ENCODE peak calls at places on chromosomes 16 and 17, in five cellular contexts. C is brain microvascular endothelial cell, W is cardiac muscle cell, H is lower lobe of right lung, T is ovary. J is an unnamed sample.

GRCh38 chr16:720507-720989 is 398 bp upstream of the ANTKMT start:
- DNase-seq in C (peak; percentile 43), W (peak; percentile 82), H (no peak), T (peak; percentile 54), J (no peak)

GRCh38 chr17:58285422-58285810 is 4.7 kb upstream of the MPO start:
- DNase-seq in C (no peak), W (peak; percentile 40), H (no peak), T (no peak), J (no peak)

GRCh38 chr17:50638572-50638850 is 3.8 kb downstream of the ABCC3 start:
- DNase-seq in C (no peak), W (no peak), H (no peak), T (no peak), J (no peak)

GRCh38 chr16:20857281-20857680 is 42.9 kb downstream of the DCUN1D3 start:
- DNase-seq in C (no peak), W (no peak), H (no peak), T (no peak), J (no peak)

GRCh38 chr17:78316867-78317816 is 42.7 kb downstream of the SOCS3 start:
- DNase-seq in C (no peak), W (peak; percentile 44), H (peak; percentile 77), T (no peak), J (no peak)

GRCh38 chr17:2034806-2035548 is 5.0 kb downstream of the DPH1 start:
- DNase-seq in C (no peak), W (peak; percentile 90), H (no peak), T (no peak), J (no peak)

GRCh38 chr16:73949574-73950348 is 346.9 kb upstream of the PSMD7 start:
- DNase-seq in C (peak; percentile 73), W (peak; percentile 86), H (no peak), T (no peak), J (no peak)

GRCh38 chr16:85371948-85372347 is 241.2 kb upstream of the GSE1 start:
- DNase-seq in C (no peak), W (no peak), H (no peak), T (no peak), J (no peak)

GRCh38 chr17:14854691-14855090 is 410.4 kb downstream of the PMP22 start:
- DNase-seq in C (no peak), W (no peak), H (no peak), T (no peak), J (no peak)

GRCh38 chr17:59763861-59764260 is 56.4 kb downstream of the VMP1 start:
- DNase-seq in C (peak; percentile 69), W (peak; percentile 75), H (no peak), T (no peak), J (no peak)

GRCh38 chr17:72342582-72343527 is 222.0 kb downstream of the SOX9 start:
- DNase-seq in C (no peak), W (peak; percentile 63), H (peak; percentile 57), T (no peak), J (no peak)

GRCh38 chr17:63925615-63926014 is 6.5 kb downstream of the CD79B start:
- DNase-seq in C (no peak), W (no peak), H (peak; percentile 14), T (no peak), J (peak; percentile 22)

GRCh38 chr17:80109713-80110446 is 8.5 kb downstream of the GAA start:
- DNase-seq in C (no peak), W (no peak), H (no peak), T (peak; percentile 21), J (peak; percentile 81)

GRCh38 chr17:55729484-55729883 is 6.8 kb upstream of the TMEM100 start:
- DNase-seq in C (no peak), W (no peak), H (no peak), T (no peak), J (no peak)

GRCh38 chr17:49851387-49852291 is 3.8 kb upstream of the TAC4 start:
- DNase-seq in C (peak; percentile 45), W (peak; percentile 86), H (peak; percentile 85), T (peak; percentile 80), J (no peak)

GRCh38 chr17:61702450-61702849 is 111.4 kb upstream of the NACA2 start:
- DNase-seq in C (no peak), W (no peak), H (no peak), T (no peak), J (no peak)
- TF ChIP-seq CTCF in C (no peak), W (no peak), H (no peak), T (no peak), J (no peak)

GRCh38 chr17:8873801-8874715 is 6.6 kb upstream of the PIK3R6 start:
- DNase-seq in C (no peak), W (no peak), H (no peak), T (no peak), J (peak; percentile 63)
- TF ChIP-seq CTCF in C (no peak), W (no peak), H (no peak), T (no peak), J (no peak)

GRCh38 chr17:38893612-38894011 is 23.8 kb downstream of the LASP1 start:
- DNase-seq in C (peak; percentile 50), W (peak; percentile 54), H (peak; percentile 62), T (no peak), J (no peak)
- TF ChIP-seq CTCF in C (no peak), W (no peak), H (no peak), T (no peak), J (no peak)

DNA sequence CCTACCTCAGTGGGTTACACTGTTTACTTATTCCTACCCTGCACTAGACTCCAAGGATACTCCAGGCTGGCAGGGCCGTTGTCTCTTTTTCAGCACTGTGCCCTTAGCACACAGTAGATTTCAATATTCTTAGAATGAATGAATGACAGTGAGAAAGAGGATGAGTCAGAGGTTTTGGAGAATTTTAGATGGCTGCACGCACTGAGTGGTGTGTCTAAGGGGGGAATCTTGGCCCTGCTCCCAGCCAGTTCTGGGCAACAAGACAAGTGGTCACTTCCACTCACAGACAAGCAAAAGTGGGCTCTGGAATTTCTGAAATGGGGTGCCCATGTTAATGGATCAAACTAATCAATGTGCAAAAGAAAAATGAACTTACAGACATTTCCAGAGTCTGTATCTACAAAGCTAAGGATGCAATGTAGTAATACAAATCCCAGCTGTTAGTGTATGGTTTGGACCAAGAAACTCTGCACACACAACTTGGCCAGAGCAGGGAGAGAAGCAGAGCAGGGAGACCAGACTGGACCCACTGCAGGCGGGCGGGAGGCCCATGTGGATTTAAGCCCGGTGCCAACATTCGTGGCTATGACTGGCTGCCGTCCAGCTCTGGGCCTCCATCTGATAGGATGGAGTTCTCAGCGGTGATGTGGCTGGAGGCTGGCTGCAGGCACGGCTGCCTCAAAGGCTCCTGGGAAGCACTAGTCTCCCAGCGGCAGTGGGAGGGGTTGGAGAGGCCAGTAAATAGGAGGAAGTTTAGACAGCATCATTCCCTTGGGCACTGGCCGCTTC is 95.6 kb upstream of the CDYL2 start:
- DNase-seq in C (peak; percentile 93), W (peak; percentile 99), H (peak; percentile 68), T (peak; percentile 51), J (no peak)
- TF ChIP-seq CTCF in C (peak; percentile 21), W (no peak), H (no peak), T (no peak), J (no peak)